ENCODE peak calls at places on chromosomes 12 and 14, in seven cellular contexts. S is kidney tubule cell, A is astrocyte of the spinal cord, L is fibroblast of lung, B is left ventricle myocardium inferior, U is left colon, R is trophoblast cell. N is an unnamed sample.

GRCh38 chr14:98018626-98019025 is 1221.4 kb downstream of the VRK1 start:
- DNase-seq in S (no peak), A (no peak), L (no peak), B (no peak), U (no peak), R (no peak), N (no peak)

GRCh38 chr14:99590746-99591555 is 13.1 kb downstream of the CCDC85C start:
- DNase-seq in S (peak; percentile 75), A (peak; percentile 58), L (peak; percentile 54), B (no peak), U (no peak), R (no peak), N (no peak)

GRCh38 chr12:124667671-124668337 is 100.4 kb upstream of the NCOR2 start:
- DNase-seq in S (no peak), A (no peak), L (no peak), B (no peak), U (no peak), R (no peak), N (no peak)

GRCh38 chr14:95189400-95190162 is 32.3 kb upstream of the DICER1 start:
- DNase-seq in S (no peak), A (peak; percentile 3), L (no peak), B (no peak), U (no peak), R (no peak), N (no peak)

GRCh38 chr14:67515386-67516079 is 17.6 kb upstream of the PLEKHH1 start:
- DNase-seq in S (peak; percentile 23), A (no peak), L (no peak), B (no peak), U (peak; percentile 63), R (no peak), N (no peak)

GRCh38 chr12:93186131-93186530 is 191.6 kb upstream of the NUDT4 start:
- DNase-seq in S (no peak), A (no peak), L (peak; percentile 47), B (no peak), U (no peak), R (peak; percentile 21), N (no peak)

GRCh38 chr14:102229739-102230092 is 75.2 kb downstream of the MOK start:
- DNase-seq in S (no peak), A (no peak), L (no peak), B (no peak), U (no peak), R (no peak), N (no peak)

GRCh38 chr12:93387780-93388179 is 10.1 kb downstream of the NUDT4 start:
- DNase-seq in S (peak; percentile 65), A (peak; percentile 52), L (peak; percentile 49), B (no peak), U (no peak), R (no peak), N (no peak)

GRCh38 chr14:53620325-53620716 is 336.3 kb downstream of the BMP4 start:
- DNase-seq in S (peak; percentile 74), A (peak; percentile 55), L (no peak), B (no peak), U (no peak), R (no peak), N (no peak)

GRCh38 chr14:92579244-92579643 is 65.7 kb downstream of the RIN3 start:
- DNase-seq in S (peak; percentile 28), A (peak; percentile 31), L (peak; percentile 53), B (no peak), U (no peak), R (no peak), N (no peak)

GRCh38 chr12:452667-453210 is 7.0 kb upstream of the B4GALNT3 start:
- DNase-seq in S (no peak), A (no peak), L (no peak), B (no peak), U (peak; percentile 81), R (no peak), N (no peak)

GRCh38 chr14:63039800-63040380 is 5.4 kb downstream of the KCNH5 start:
- DNase-seq in S (peak; percentile 56), A (peak; percentile 74), L (peak; percentile 91), B (no peak), U (no peak), R (peak; percentile 7), N (no peak)

GRCh38 chr12:16604853-16605252 is 1.1 kb downstream of the LMO3 start:
- DNase-seq in S (no peak), A (no peak), L (no peak), B (no peak), U (no peak), R (no peak), N (no peak)

GRCh38 chr14:23101213-23101970 is 3.4 kb downstream of the CIROP start:
- DNase-seq in S (no peak), A (no peak), L (no peak), B (no peak), U (no peak), R (no peak), N (no peak)

GRCh38 chr12:89448951-89449371 is 75.6 kb downstream of the GALNT4 start:
- DNase-seq in S (no peak), A (peak; percentile 54), L (no peak), B (no peak), U (no peak), R (no peak), N (no peak)

GRCh38 chr14:74566174-74567125 is 45.6 kb downstream of the LTBP2 start:
- DNase-seq in S (peak; percentile 68), A (no peak), L (no peak), B (no peak), U (no peak), R (peak; percentile 78), N (no peak)

GRCh38 chr14:96926006-96926405 is 128.8 kb downstream of the VRK1 start:
- DNase-seq in S (peak; percentile 45), A (no peak), L (no peak), B (no peak), U (no peak), R (no peak), N (no peak)

GRCh38 chr12:39127401-39127800 is 222.0 kb upstream of the CPNE8 start:
- DNase-seq in S (peak; percentile 84), A (peak; percentile 47), L (no peak), B (no peak), U (no peak), R (peak; percentile 50), N (no peak)

N was measured in stimulated activated CD8-positive, alpha-beta memory T cell treated with anti-CD3 and anti-CD28 coated beads, Interleukin-2, amount 100 ng/mL, for 1 hour.